ENCODE peak calls at places on chromosomes 4 and X, in four cellular contexts. One of them, this sample, is unnamed.

GRCh38 chrX:19725545-19726102 is 161.8 kb downstream of the SH3KBP1 start:
- DNase-seq in HepG2: no peak
- DNase-seq in GM12878: no peak
- DNase-seq in SK-N-SH: no peak
- DNase-seq in this sample: peak; percentile 6

GRCh38 chr4:180449395-180449956 is 1793.7 kb upstream of the TENM3 start:
- DNase-seq in HepG2: peak; percentile 46
- DNase-seq in GM12878: no peak
- DNase-seq in SK-N-SH: peak; percentile 53
- DNase-seq in this sample: peak; percentile 62

GRCh38 chr4:188439641-188440311 is 300.5 kb downstream of the TRIML1 start:
- DNase-seq in HepG2: no peak
- DNase-seq in GM12878: no peak
- DNase-seq in SK-N-SH: peak; percentile 29
- DNase-seq in this sample: peak; percentile 38

GRCh38 chr4:187633245-187633644 is 362.3 kb upstream of the ZFP42 start:
- DNase-seq in HepG2: no peak
- DNase-seq in GM12878: no peak
- DNase-seq in SK-N-SH: no peak
- DNase-seq in this sample: no peak

GRCh38 chrX:153813161-153813560 is 17.2 kb downstream of the PDZD4 start:
- DNase-seq in HepG2: no peak
- DNase-seq in GM12878: no peak
- DNase-seq in SK-N-SH: no peak
- DNase-seq in this sample: no peak

GRCh38 chrX:28625223-28625622 is 38.0 kb downstream of the IL1RAPL1 start:
- DNase-seq in HepG2: no peak
- DNase-seq in GM12878: no peak
- DNase-seq in SK-N-SH: no peak
- DNase-seq in this sample: no peak

GRCh38 chrX:38654302-38654701 is 93.0 kb downstream of the TSPAN7 start:
- DNase-seq in HepG2: peak; percentile 36
- DNase-seq in GM12878: no peak
- DNase-seq in SK-N-SH: peak; percentile 35
- DNase-seq in this sample: peak; percentile 64

GRCh38 chr4:140666889-140667614 is 89.1 kb downstream of the TBC1D9 start:
- DNase-seq in HepG2: no peak
- DNase-seq in GM12878: no peak
- DNase-seq in SK-N-SH: no peak
- DNase-seq in this sample: peak; percentile 13

GRCh38 chr4:108417923-108418322 is 202.5 kb upstream of the RPL34 start:
- DNase-seq in HepG2: no peak
- DNase-seq in GM12878: no peak
- DNase-seq in SK-N-SH: no peak
- DNase-seq in this sample: no peak

GRCh38 chrX:21885568-21885967 is 29.8 kb downstream of the YY2 start:
- DNase-seq in HepG2: no peak
- DNase-seq in GM12878: no peak
- DNase-seq in SK-N-SH: no peak
- DNase-seq in this sample: no peak

DNA sequence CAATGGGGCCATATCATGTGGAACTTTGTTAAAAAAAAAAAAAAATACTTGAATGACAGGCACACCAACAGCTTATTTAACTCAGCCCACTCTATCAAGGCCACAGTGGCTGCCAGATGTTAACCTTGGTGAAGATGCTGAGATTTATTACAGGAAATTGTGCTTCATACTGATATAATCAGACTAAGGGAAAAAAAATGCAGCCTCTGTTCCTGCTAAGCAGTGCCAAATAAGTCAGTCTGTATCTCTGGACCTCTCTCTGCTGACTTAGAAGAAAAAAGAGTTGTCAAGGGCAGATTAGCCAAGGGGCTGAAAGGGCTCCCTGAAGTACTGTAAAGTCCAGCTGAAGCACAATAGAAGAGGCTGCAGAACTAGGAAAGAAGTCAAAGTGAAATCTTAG is 677.7 kb upstream of the HTR2C start:
- DNase-seq in HepG2: no peak
- DNase-seq in GM12878: no peak
- DNase-seq in SK-N-SH: peak; percentile 27
- DNase-seq in this sample: no peak
- TF ChIP-seq JUND in HepG2: no peak
- TF ChIP-seq JUND in GM12878: no peak
- TF ChIP-seq JUND in SK-N-SH: no peak
- TF ChIP-seq JUND in this sample: no peak

DNA sequence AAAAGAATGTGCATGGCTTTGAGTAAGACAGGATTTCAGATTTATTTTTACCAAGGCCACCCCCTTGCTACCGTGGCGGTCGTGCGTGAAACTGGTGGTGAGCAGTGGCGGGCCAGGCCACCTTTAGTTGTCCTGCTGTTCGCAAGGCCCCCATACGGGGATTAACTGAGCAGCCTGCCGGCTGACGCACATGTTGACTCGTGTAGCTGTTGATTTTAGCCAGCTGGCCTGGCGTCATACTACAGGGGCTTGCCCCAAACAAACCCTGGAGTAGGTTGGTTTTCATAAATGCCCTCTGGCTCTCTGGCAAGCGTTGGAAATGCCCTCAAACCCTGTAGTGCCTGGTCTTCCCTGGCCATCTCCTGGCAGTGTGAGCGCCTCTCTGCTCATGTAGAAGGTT is 28.4 kb downstream of the WFS1 start:
- DNase-seq in HepG2: no peak
- DNase-seq in GM12878: no peak
- DNase-seq in SK-N-SH: no peak
- DNase-seq in this sample: no peak
- TF ChIP-seq JUND in HepG2: no peak
- TF ChIP-seq JUND in GM12878: no peak
- TF ChIP-seq JUND in SK-N-SH: no peak
- TF ChIP-seq JUND in this sample: no peak

GRCh38 chr4:7722716-7723115 is 216.9 kb downstream of the AFAP1 start:
- DNase-seq in HepG2: no peak
- DNase-seq in GM12878: no peak
- DNase-seq in SK-N-SH: no peak
- DNase-seq in this sample: no peak

GRCh38 chr4:7717161-7717560 is 222.5 kb downstream of the AFAP1 start:
- DNase-seq in HepG2: no peak
- DNase-seq in GM12878: no peak
- DNase-seq in SK-N-SH: no peak
- DNase-seq in this sample: no peak

GRCh38 chr4:7721984-7722551 is 217.6 kb downstream of the AFAP1 start:
- DNase-seq in HepG2: no peak
- DNase-seq in GM12878: no peak
- DNase-seq in SK-N-SH: no peak
- DNase-seq in this sample: peak; percentile 43

GRCh38 chr4:7717946-7718490 is 221.6 kb downstream of the AFAP1 start:
- DNase-seq in HepG2: no peak
- DNase-seq in GM12878: no peak
- DNase-seq in SK-N-SH: no peak
- DNase-seq in this sample: no peak

GRCh38 chr4:7719354-7720174 is 220.1 kb downstream of the AFAP1 start:
- DNase-seq in HepG2: peak; percentile 29
- DNase-seq in GM12878: no peak
- DNase-seq in SK-N-SH: peak; percentile 96
- DNase-seq in this sample: peak; percentile 23
- TF ChIP-seq JUND in HepG2: no peak
- TF ChIP-seq JUND in GM12878: no peak
- TF ChIP-seq JUND in SK-N-SH: no peak
- TF ChIP-seq JUND in this sample: no peak

DNA sequence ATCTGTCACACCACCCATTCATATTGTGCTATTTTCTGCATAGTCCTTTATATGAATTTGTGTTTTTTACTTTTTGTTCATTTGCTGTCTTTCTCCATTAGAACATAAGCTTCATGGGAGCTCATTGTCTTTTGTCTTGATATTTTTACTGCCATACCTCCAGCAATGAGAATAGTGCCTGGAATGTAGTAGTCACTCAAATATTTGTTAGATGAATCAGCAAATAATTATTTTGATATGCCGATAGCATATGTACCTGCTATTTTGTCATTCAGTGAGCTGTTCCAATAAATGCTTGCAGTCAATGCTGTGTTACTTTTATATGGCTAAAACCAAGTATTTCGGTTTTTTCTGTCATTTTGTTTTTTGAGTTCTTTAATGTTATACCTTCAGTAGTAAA is 43.5 kb upstream of the SLC25A31 start:
- DNase-seq in HepG2: no peak
- DNase-seq in GM12878: no peak
- DNase-seq in SK-N-SH: no peak
- DNase-seq in this sample: no peak
- TF ChIP-seq JUND in HepG2: no peak
- TF ChIP-seq JUND in GM12878: no peak
- TF ChIP-seq JUND in SK-N-SH: peak; percentile 74
- TF ChIP-seq JUND in this sample: no peak

GRCh38 chr4:128663325-128663724 is 146.2 kb upstream of the JADE1 start:
- DNase-seq in HepG2: no peak
- DNase-seq in GM12878: peak; percentile 37
- DNase-seq in SK-N-SH: no peak
- DNase-seq in this sample: no peak
- TF ChIP-seq JUND in HepG2: no peak
- TF ChIP-seq JUND in GM12878: no peak
- TF ChIP-seq JUND in SK-N-SH: no peak
- TF ChIP-seq JUND in this sample: no peak

GRCh38 chr4:4427478-4427870 is 40.6 kb downstream of the NSG1 start:
- DNase-seq in HepG2: no peak
- DNase-seq in GM12878: no peak
- DNase-seq in SK-N-SH: no peak
- DNase-seq in this sample: no peak
- TF ChIP-seq JUND in HepG2: no peak
- TF ChIP-seq JUND in GM12878: no peak
- TF ChIP-seq JUND in SK-N-SH: no peak
- TF ChIP-seq JUND in this sample: no peak

This sample was measured in T47D.